ENCODE peak calls at places on chromosomes 3 and 15, in seven cellular contexts. B is A673; X is A549; P is CD4-positive, alpha-beta T cell; D is uterus; Q is endodermal cell; J is fibroblast of lung. C is an unnamed sample.

GRCh38 chr15:48010321-48010720 is 110.5 kb upstream of the SLC24A5 start:
- DNase-seq in P (no peak), Q (no peak), D (no peak), B (no peak), J (no peak), X (no peak), C (no peak)

GRCh38 chr3:144142151-144142855 is 170.7 kb downstream of the DIPK2A start:
- DNase-seq in B (no peak), X (no peak), J (peak), D (no peak), P (no peak), Q (no peak), C (no peak)

GRCh38 chr15:51349156-51349844 is 7.8 kb downstream of the GLDN start:
- DNase-seq in J (peak), B (no peak), X (no peak), P (no peak), D (no peak), Q (no peak), C (no peak)

GRCh38 chr3:66602237-66602636 is 101.4 kb upstream of the LRIG1 start:
- DNase-seq in B (no peak), Q (no peak), D (no peak), X (no peak), P (no peak), J (no peak), C (no peak)

GRCh38 chr3:97863025-97863424 is 41.2 kb downstream of the CRYBG3 start:
- DNase-seq in X (peak), Q (no peak), D (no peak), J (no peak), B (no peak), P (no peak), C (no peak)

GRCh38 chr15:72800819-72801481 is 17.4 kb upstream of the ADPGK start:
- DNase-seq in B (no peak), D (no peak), X (no peak), P (no peak), J (peak), Q (no peak), C (no peak)

GRCh38 chr3:109122690-109123089 is 4.8 kb upstream of the MORC1 start:
- DNase-seq in D (no peak), J (no peak), B (no peak), X (no peak), Q (no peak), P (no peak), C (no peak)

GRCh38 chr3:48990636-48991421 is 788 bp downstream of the P4HTM start:
- DNase-seq in P (no peak), Q (peak), B (no peak), D (no peak), J (peak), X (peak), C (no peak)

GRCh38 chr3:187567741-187568140 is 102.5 kb downstream of the SST start:
- DNase-seq in D (no peak), X (no peak), J (no peak), Q (no peak), B (peak), P (no peak), C (no peak)

GRCh38 chr3:3636815-3637214 is 162.4 kb upstream of the LRRN1 start:
- DNase-seq in J (no peak), B (no peak), D (no peak), P (no peak), Q (no peak), X (no peak), C (no peak)

GRCh38 chr3:183904833-183905780 is 20.4 kb upstream of the PARL start:
- DNase-seq in D (no peak), X (no peak), P (no peak), J (no peak), B (no peak), Q (peak), C (no peak)

GRCh38 chr3:126129408-126129891 is 45.5 kb upstream of the SLC41A3 start:
- DNase-seq in B (no peak), X (no peak), Q (peak), J (peak), P (no peak), D (peak), C (peak)

GRCh38 chr3:11950576-11950975 is 53.6 kb upstream of the SYN2 start:
- DNase-seq in J (no peak), X (no peak), B (no peak), D (no peak), P (no peak), Q (no peak), C (no peak)

GRCh38 chr15:92714071-92714456 is 58.5 kb upstream of the FAM174B start:
- DNase-seq in B (peak), D (no peak), P (no peak), J (peak), X (peak), Q (peak), C (no peak)

GRCh38 chr15:44712108-44713005 is 1.0 kb downstream of the B2M start:
- DNase-seq in J (peak), D (peak), P (peak), X (peak), Q (no peak), B (peak), C (peak)

GRCh38 chr3:194690501-194691372 is 5.1 kb downstream of the FAM43A start:
- DNase-seq in J (no peak), B (no peak), X (no peak), Q (no peak), P (no peak), D (peak), C (no peak)

GRCh38 chr3:69408542-69408941 is 22.7 kb upstream of the FRMD4B start:
- DNase-seq in X (no peak), B (no peak), P (no peak), Q (no peak), J (no peak), D (no peak), C (peak)

GRCh38 chr15:96330064-96330449 is 443 bp upstream of the NR2F2 start:
- DNase-seq in J (peak), Q (no peak), X (peak), P (no peak), B (peak), D (peak), C (no peak)

DNA sequence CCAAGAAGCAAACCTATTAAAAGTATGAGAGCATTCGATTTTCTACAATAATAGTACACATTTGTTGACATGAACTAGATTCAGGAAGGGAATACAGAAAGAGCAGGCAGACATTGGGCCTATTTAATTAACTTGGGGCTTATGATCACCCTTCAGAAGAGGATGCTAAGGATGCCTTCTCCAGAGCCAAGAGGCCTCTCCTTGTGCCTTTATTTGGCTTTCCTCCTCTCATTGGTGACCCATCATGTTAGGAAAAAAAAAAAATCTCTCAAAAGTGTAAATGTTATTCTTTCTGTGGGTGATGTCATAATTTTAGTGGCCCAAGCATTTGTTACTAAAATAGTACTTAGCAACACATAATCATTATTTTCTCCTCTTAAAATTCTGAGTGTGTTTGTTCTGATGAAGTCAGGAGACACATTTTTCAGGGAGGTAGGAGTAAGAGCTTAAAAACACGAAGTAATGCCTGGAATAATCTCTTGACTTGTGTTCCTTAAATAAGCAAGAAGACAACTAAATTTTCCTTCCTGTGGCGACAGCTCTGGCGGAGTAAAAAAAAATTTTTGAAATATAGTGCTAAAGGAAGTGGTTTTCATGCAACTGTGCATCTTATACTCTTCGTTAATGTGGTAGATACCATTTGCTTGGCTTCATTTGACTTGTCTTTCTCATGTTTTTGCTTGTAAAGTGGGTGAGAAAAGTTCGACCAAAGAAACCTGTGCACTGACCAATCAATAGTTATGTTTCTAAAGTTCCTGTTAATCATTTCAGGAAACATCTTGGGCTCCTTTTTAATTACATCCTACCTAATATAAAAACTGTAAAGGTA is 11.3 kb upstream of the MBNL1 start:
- DNase-seq in P (no peak), B (no peak), Q (no peak), J (peak), D (no peak), X (no peak), C (no peak)
- H3K27ac ChIP-seq in P (peak), B (no peak), Q (no peak), J (no peak), D (peak), X (peak), C (peak)

DNA sequence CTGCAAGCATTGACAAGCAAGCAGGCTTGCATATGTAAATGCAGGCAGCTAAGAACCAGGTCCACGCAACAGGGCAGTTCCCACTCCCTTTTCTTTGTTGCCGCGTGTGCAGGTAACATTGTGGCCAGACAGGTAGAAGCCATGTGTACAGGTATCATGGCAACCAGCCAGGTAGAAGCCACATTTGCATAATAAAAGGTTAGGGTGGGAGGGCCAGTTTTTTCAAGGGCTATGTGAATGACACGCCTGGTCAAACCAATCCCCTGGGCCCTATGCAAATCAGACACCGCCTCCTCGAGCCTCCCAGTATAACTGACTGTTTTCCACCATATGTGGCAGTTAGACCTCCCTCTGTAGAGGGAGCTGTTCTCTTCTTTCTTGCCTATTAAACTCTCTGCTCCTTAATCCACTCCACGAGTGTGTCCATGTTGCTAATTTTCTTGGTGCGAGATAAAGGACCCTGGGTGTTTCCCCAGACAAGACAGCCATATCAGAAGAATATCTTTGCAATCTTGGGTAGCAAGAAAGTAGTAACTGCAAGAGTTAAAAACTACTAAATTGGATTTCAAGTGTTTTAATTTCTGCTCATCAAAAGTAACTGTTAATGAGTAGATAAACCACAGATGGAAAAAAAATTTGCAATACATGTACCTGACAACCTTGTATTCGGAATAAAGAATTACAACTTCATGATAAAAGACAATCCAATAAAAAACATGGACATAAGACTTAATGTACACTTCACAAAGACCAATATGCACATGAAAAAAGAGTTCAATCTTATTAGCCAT is 21.8 kb downstream of the PCOLCE2 start:
- DNase-seq in X (peak), J (no peak), P (no peak), D (no peak), Q (peak), B (peak), C (no peak)
- TF ChIP-seq CTCF in X (no peak), J (no peak), P (no peak), D (no peak), Q (peak), B (peak), C (no peak)

GRCh38 chr3:151171145-151171544 is 31.9 kb downstream of the GPR171 start:
- DNase-seq in B (no peak), Q (no peak), J (no peak), D (no peak), P (no peak), X (no peak), C (no peak)
- H3K27ac ChIP-seq in B (no peak), Q (peak), J (no peak), D (no peak), P (peak), X (no peak), C (peak)

GRCh38 chr15:100650685-100651084 is 48.3 kb downstream of the ASB7 start:
- DNase-seq in D (no peak), B (no peak), J (no peak), X (peak), Q (no peak), P (no peak), C (no peak)
- TF ChIP-seq CTCF in D (no peak), B (no peak), J (no peak), X (peak), Q (peak), P (no peak), C (no peak)

GRCh38 chr15:66744610-66745279 is 42.7 kb downstream of the SMAD6 start:
- DNase-seq in Q (no peak), D (no peak), B (no peak), P (no peak), X (no peak), J (no peak), C (no peak)
- H3K27ac ChIP-seq in Q (no peak), D (peak), B (peak), P (no peak), X (peak), J (peak), C (peak)

GRCh38 chr3:99012051-99012450 is 110.6 kb upstream of the DCBLD2 start:
- DNase-seq in J (peak), X (no peak), D (no peak), P (no peak), Q (no peak), B (no peak), C (no peak)

GRCh38 chr3:99013794-99014315 is 112.4 kb upstream of the DCBLD2 start:
- DNase-seq in D (no peak), P (no peak), B (no peak), Q (no peak), J (no peak), X (no peak), C (no peak)

GRCh38 chr3:99009851-99010250 is 108.4 kb upstream of the DCBLD2 start:
- DNase-seq in D (no peak), B (no peak), J (no peak), Q (no peak), X (no peak), P (no peak), C (no peak)

GRCh38 chr3:99016452-99016851 is 115.0 kb upstream of the DCBLD2 start:
- DNase-seq in X (no peak), Q (no peak), B (no peak), J (no peak), D (no peak), P (no peak), C (no peak)

GRCh38 chr3:99013077-99013476 is 111.6 kb upstream of the DCBLD2 start:
- DNase-seq in D (no peak), X (no peak), J (no peak), P (no peak), Q (no peak), B (no peak), C (no peak)
- TF ChIP-seq CTCF in D (no peak), X (no peak), J (peak), P (no peak), Q (peak), B (no peak), C (no peak)

GRCh38 chr3:179971280-179971679 is 65.5 kb downstream of the PEX5L start:
- DNase-seq in Q (no peak), D (no peak), P (no peak), X (no peak), B (no peak), J (no peak), C (no peak)
- H3K27ac ChIP-seq in Q (no peak), D (no peak), P (no peak), X (no peak), B (no peak), J (no peak), C (no peak)